ENCODE peak calls at places on chromosome 14, in six cellular contexts. One of them, this sample, is unnamed.

GRCh38 chr14:92464156-92464555 is 49.4 kb upstream of the RIN3 start:
- DNase-seq in IMR-90: no peak
- DNase-seq in H9: no peak
- DNase-seq in mesenchymal stem cell: no peak
- DNase-seq in neuronal stem cell: no peak
- DNase-seq in H1: no peak
- DNase-seq in this sample: no peak

GRCh38 chr14:61420326-61420725 is 98.9 kb downstream of the PRKCH start:
- DNase-seq in IMR-90: peak
- DNase-seq in H9: no peak
- DNase-seq in mesenchymal stem cell: no peak
- DNase-seq in neuronal stem cell: no peak
- DNase-seq in H1: peak
- DNase-seq in this sample: peak

GRCh38 chr14:90402009-90402408 is 5.2 kb downstream of the CALM1 start:
- DNase-seq in IMR-90: no peak
- DNase-seq in H9: no peak
- DNase-seq in mesenchymal stem cell: no peak
- DNase-seq in neuronal stem cell: no peak
- DNase-seq in H1: no peak
- DNase-seq in this sample: no peak

GRCh38 chr14:51071851-51072250 is 23.1 kb downstream of the TRIM9 start:
- DNase-seq in IMR-90: no peak
- DNase-seq in H9: no peak
- DNase-seq in mesenchymal stem cell: no peak
- DNase-seq in neuronal stem cell: no peak
- DNase-seq in H1: no peak
- DNase-seq in this sample: no peak

GRCh38 chr14:105173901-105174894 is 5.6 kb upstream of the JAG2 start:
- DNase-seq in IMR-90: no peak
- DNase-seq in H9: no peak
- DNase-seq in mesenchymal stem cell: no peak
- DNase-seq in neuronal stem cell: no peak
- DNase-seq in H1: no peak
- DNase-seq in this sample: no peak

GRCh38 chr14:62889354-62889753 is 155.9 kb downstream of the KCNH5 start:
- DNase-seq in IMR-90: peak
- DNase-seq in H9: no peak
- DNase-seq in mesenchymal stem cell: no peak
- DNase-seq in neuronal stem cell: no peak
- DNase-seq in H1: no peak
- DNase-seq in this sample: no peak

GRCh38 chr14:59424707-59425106 is 40.5 kb downstream of the GPR135 start:
- DNase-seq in IMR-90: no peak
- DNase-seq in H9: no peak
- DNase-seq in mesenchymal stem cell: no peak
- DNase-seq in neuronal stem cell: no peak
- DNase-seq in H1: no peak
- DNase-seq in this sample: no peak

GRCh38 chr14:94646481-94646880 is 34.3 kb downstream of the SERPINA3 start:
- DNase-seq in IMR-90: peak
- DNase-seq in H9: no peak
- DNase-seq in mesenchymal stem cell: no peak
- DNase-seq in neuronal stem cell: no peak
- DNase-seq in H1: no peak
- DNase-seq in this sample: no peak

GRCh38 chr14:103715052-103716000 is at the start of the genes XRCC3 and ZFYVE21:
- DNase-seq in IMR-90: peak
- DNase-seq in H9: peak
- DNase-seq in mesenchymal stem cell: peak
- DNase-seq in neuronal stem cell: peak
- DNase-seq in H1: peak
- DNase-seq in this sample: peak

GRCh38 chr14:32472512-32473472 is 143.7 kb downstream of the AKAP6 start:
- DNase-seq in IMR-90: peak
- DNase-seq in H9: no peak
- DNase-seq in mesenchymal stem cell: peak
- DNase-seq in neuronal stem cell: no peak
- DNase-seq in H1: no peak
- DNase-seq in this sample: no peak

GRCh38 chr14:31829256-31829923 is 247.7 kb upstream of the ARHGAP5 start:
- DNase-seq in IMR-90: peak
- DNase-seq in H9: no peak
- DNase-seq in mesenchymal stem cell: peak
- DNase-seq in neuronal stem cell: no peak
- DNase-seq in H1: no peak
- DNase-seq in this sample: peak

DNA sequence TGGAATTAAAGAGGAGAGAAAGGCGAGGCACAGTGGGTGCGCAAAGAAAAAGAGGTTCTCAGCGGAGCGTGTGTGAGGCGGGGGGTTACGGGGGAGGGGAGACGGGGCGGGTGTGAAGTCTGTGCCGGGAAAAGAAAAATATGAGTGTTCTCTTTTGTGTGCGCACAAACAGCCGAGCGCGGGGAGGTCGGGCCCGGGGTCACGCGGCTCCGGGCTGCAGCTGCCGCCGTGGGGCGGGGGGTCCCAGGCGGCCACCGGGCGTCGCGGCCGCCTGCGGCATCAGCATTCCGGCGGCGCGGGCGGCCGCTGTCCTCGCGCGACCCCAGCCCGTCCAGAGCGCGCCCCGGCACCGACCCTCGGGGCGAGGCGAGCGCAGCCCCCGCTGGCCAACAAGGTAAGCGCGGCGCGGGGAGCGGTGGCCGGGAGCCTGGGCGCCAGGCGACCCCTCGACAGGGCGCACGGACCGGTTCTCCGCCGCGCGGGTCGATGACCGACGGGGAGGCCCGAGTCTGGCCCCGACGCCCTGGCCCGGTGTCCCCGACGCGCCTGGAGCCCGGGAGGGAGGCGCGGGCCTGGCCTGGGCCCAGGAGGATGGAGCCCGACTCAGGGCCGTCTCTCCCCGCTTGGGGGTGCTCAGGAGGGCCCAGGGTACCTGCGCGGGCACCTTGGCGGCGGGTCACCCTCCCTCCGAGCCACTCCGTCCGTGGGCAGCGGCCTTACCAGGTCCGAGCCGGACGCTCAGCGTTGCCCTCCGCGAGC is 103.9 kb upstream of the DIO3 start:
- DNase-seq in IMR-90: no peak
- DNase-seq in H9: peak
- DNase-seq in mesenchymal stem cell: no peak
- DNase-seq in neuronal stem cell: peak
- DNase-seq in H1: no peak
- DNase-seq in this sample: no peak
- H2BK120ac ChIP-seq in IMR-90: no peak
- H2BK120ac ChIP-seq in H9: no peak
- H2BK120ac ChIP-seq in mesenchymal stem cell: no peak
- H2BK120ac ChIP-seq in neuronal stem cell: peak
- H2BK120ac ChIP-seq in H1: no peak
- H2BK120ac ChIP-seq in this sample: peak

GRCh38 chr14:21428930-21429329 is 27.0 kb downstream of the CHD8 start:
- DNase-seq in IMR-90: no peak
- DNase-seq in H9: no peak
- DNase-seq in mesenchymal stem cell: no peak
- DNase-seq in neuronal stem cell: no peak
- DNase-seq in H1: no peak
- DNase-seq in this sample: no peak
- H3K4ac ChIP-seq in IMR-90: no peak
- H3K4ac ChIP-seq in H9: no peak
- H3K4ac ChIP-seq in mesenchymal stem cell: no peak
- H3K4ac ChIP-seq in neuronal stem cell: no peak
- H3K4ac ChIP-seq in H1: no peak
- H3K4ac ChIP-seq in this sample: no peak

GRCh38 chr14:37618498-37619041 is 23.1 kb downstream of the TTC6 start:
- DNase-seq in IMR-90: no peak
- DNase-seq in H9: no peak
- DNase-seq in mesenchymal stem cell: no peak
- DNase-seq in neuronal stem cell: no peak
- DNase-seq in H1: no peak
- DNase-seq in this sample: no peak

GRCh38 chr14:37615582-37616289 is 20.3 kb downstream of the TTC6 start:
- DNase-seq in IMR-90: no peak
- DNase-seq in H9: no peak
- DNase-seq in mesenchymal stem cell: no peak
- DNase-seq in neuronal stem cell: no peak
- DNase-seq in H1: no peak
- DNase-seq in this sample: no peak

GRCh38 chr14:37620856-37621255 is 25.4 kb downstream of the TTC6 start:
- DNase-seq in IMR-90: no peak
- DNase-seq in H9: no peak
- DNase-seq in mesenchymal stem cell: no peak
- DNase-seq in neuronal stem cell: no peak
- DNase-seq in H1: no peak
- DNase-seq in this sample: no peak

GRCh38 chr14:37616853-37617252 is 21.4 kb downstream of the TTC6 start:
- DNase-seq in IMR-90: no peak
- DNase-seq in H9: no peak
- DNase-seq in mesenchymal stem cell: no peak
- DNase-seq in neuronal stem cell: no peak
- DNase-seq in H1: no peak
- DNase-seq in this sample: no peak

GRCh38 chr14:37617864-37618365 is 22.5 kb downstream of the TTC6 start:
- DNase-seq in IMR-90: no peak
- DNase-seq in H9: no peak
- DNase-seq in mesenchymal stem cell: no peak
- DNase-seq in neuronal stem cell: no peak
- DNase-seq in H1: no peak
- DNase-seq in this sample: no peak
- H4K91ac ChIP-seq in IMR-90: no peak
- H4K91ac ChIP-seq in H9: no peak
- H4K91ac ChIP-seq in mesenchymal stem cell: no peak
- H4K91ac ChIP-seq in neuronal stem cell: no peak
- H4K91ac ChIP-seq in H1: no peak
- H4K91ac ChIP-seq in this sample: no peak

GRCh38 chr14:74512431-74512830 is 18.9 kb downstream of the ISCA2 start:
- DNase-seq in IMR-90: no peak
- DNase-seq in H9: peak
- DNase-seq in mesenchymal stem cell: no peak
- DNase-seq in neuronal stem cell: no peak
- DNase-seq in H1: no peak
- DNase-seq in this sample: no peak

GRCh38 chr14:74515891-74516412 is 22.4 kb downstream of the ISCA2 start:
- DNase-seq in IMR-90: no peak
- DNase-seq in H9: no peak
- DNase-seq in mesenchymal stem cell: no peak
- DNase-seq in neuronal stem cell: no peak
- DNase-seq in H1: no peak
- DNase-seq in this sample: no peak

GRCh38 chr14:74516451-74517155 is 23.0 kb downstream of the ISCA2 start:
- DNase-seq in IMR-90: peak
- DNase-seq in H9: peak
- DNase-seq in mesenchymal stem cell: peak
- DNase-seq in neuronal stem cell: no peak
- DNase-seq in H1: no peak
- DNase-seq in this sample: no peak

GRCh38 chr14:74511966-74512365 is 18.4 kb downstream of the ISCA2 start:
- DNase-seq in IMR-90: no peak
- DNase-seq in H9: peak
- DNase-seq in mesenchymal stem cell: no peak
- DNase-seq in neuronal stem cell: no peak
- DNase-seq in H1: no peak
- DNase-seq in this sample: no peak

GRCh38 chr14:74514471-74514932 is 20.9 kb downstream of the ISCA2 start:
- DNase-seq in IMR-90: peak
- DNase-seq in H9: no peak
- DNase-seq in mesenchymal stem cell: peak
- DNase-seq in neuronal stem cell: no peak
- DNase-seq in H1: no peak
- DNase-seq in this sample: no peak
- H2BK120ac ChIP-seq in IMR-90: peak
- H2BK120ac ChIP-seq in H9: no peak
- H2BK120ac ChIP-seq in mesenchymal stem cell: no peak
- H2BK120ac ChIP-seq in neuronal stem cell: no peak
- H2BK120ac ChIP-seq in H1: no peak
- H2BK120ac ChIP-seq in this sample: no peak